ENCODE peak calls at places on chromosomes 4 and X, in five cellular contexts. X is iPS DF 6.9, B is cardiac muscle cell, P is HepG2, O is fibroblast of lung. H is an unnamed sample.

GRCh38 chr4:38076153-38076669 is 116.0 kb downstream of the PTTG2 start:
- DNase-seq in X (no peak), B (no peak), P (no peak), O (no peak), H (no peak)

GRCh38 chr4:15355464-15355863 is 72.4 kb upstream of the C1QTNF7 start:
- DNase-seq in X (no peak), B (no peak), P (no peak), O (no peak), H (no peak)

GRCh38 chr4:42458686-42459085 is 61.4 kb downstream of the SHISA3 start:
- DNase-seq in X (no peak), B (no peak), P (no peak), O (no peak), H (no peak)

GRCh38 chr4:14348506-14348905 is 653.8 kb upstream of the CPEB2 start:
- DNase-seq in X (no peak), B (no peak), P (no peak), O (peak; percentile 15), H (no peak)

GRCh38 chr4:124111922-124112321 is 600.6 kb downstream of the ANKRD50 start:
- DNase-seq in X (peak; percentile 22), B (peak; percentile 79), P (peak; percentile 55), O (peak; percentile 88), H (peak; percentile 25)

GRCh38 chr4:181659202-181659601 is 584.0 kb upstream of the TENM3 start:
- DNase-seq in X (no peak), B (no peak), P (no peak), O (peak; percentile 47), H (peak; percentile 10)

GRCh38 chr4:52253025-52253424 is 201.9 kb downstream of the SPATA18 start:
- DNase-seq in X (no peak), B (no peak), P (no peak), O (no peak), H (no peak)

GRCh38 chrX:11837437-11837836 is 79.4 kb downstream of the MSL3 start:
- DNase-seq in X (no peak), B (no peak), P (no peak), O (no peak), H (no peak)

GRCh38 chr4:122584517-122584916 is 36.3 kb downstream of the IL21 start:
- DNase-seq in X (no peak), B (no peak), P (no peak), O (peak; percentile 78), H (no peak)

GRCh38 chrX:103343105-103343504 is 13.1 kb downstream of the TCEAL7 start:
- DNase-seq in X (no peak), B (peak; percentile 69), P (no peak), O (peak; percentile 65), H (peak; percentile 25)

GRCh38 chr4:169030575-169030982 is 20.5 kb upstream of the CBR4 start:
- DNase-seq in X (no peak), B (no peak), P (peak; percentile 35), O (peak; percentile 44), H (no peak)

GRCh38 chr4:147678796-147679549 is 5.0 kb downstream of the PRMT9 start:
- DNase-seq in X (peak; percentile 39), B (peak; percentile 7), P (peak; percentile 22), O (peak; percentile 68), H (peak; percentile 3)

DNA sequence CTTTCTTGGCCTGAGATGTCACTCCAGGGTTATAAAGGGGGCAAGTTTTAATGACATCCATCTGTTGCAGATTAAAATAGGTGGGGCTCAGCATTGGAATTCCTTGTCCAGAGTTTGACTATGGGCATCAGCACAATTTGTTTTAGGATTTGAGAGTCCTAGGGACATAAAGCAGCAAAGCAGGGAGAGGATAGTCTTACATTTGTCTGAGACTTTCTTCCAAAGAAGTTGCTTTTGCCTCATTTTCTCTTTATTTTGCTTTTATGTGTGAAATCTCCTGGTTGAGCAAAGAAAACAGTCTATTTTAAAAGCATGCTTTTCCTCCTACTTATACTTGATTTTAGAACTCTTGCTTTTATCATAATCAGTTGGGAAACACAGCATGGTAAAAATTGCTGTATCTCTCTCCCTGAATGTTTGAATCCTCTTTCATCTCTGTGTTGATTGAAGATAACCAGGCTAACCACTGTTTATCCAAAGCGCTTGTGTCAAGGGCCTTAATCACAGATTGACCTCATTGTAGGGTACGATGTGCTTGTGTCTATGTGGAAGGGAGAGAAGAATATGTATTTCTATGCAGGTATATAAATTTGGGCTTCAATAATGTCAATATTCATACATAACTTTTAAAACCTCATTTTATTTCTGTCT is 121.5 kb downstream of the ANK2 start:
- DNase-seq in X (no peak), B (peak; percentile 38), P (peak; percentile 81), O (no peak), H (no peak)
- H3K4me3 ChIP-seq in X (no peak overlapping the region), B (no peak overlapping the region), P (no peak overlapping the region), O (no peak overlapping the region), H (no peak overlapping the region)

DNA sequence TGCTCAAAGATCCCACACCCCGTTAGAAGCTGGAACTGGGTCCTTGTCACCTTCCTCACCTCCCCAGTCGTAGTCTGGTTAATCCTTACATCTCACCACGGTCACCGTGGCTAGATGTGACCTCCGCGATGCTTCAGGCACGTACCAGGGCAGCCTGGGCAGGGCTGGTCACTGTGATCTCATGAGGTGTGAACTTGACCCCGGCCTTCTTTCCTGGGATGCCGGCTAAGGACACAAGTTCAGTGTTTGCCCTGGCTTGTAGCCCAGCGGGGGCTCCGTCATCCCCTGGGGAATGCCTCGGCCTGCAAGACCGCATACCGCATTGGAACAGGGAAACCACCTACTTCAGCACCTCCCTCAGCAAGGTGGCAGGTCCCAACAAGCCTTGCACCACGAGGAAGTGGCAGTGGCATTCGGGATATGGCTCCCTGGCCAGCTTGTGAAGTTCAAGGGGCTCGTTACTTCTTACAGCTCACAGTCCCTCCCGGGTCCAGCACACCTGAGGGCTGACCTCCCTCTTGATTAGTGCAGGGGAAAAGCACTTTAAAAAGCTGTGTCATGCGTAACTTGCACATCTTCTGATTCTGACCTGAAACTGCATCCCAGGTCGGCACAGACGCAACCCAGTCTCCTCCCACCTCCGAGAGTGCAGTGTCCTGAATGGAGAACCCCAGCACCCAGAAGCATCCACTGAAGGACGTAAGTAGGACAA is 25.9 kb downstream of the NOP14 start:
- DNase-seq in X (no peak), B (no peak), P (peak; percentile 91), O (no peak), H (no peak)
- H3K27ac ChIP-seq in X (no peak overlapping the region), B (no peak overlapping the region), P (peak overlapping the region; percentile 35), O (no peak overlapping the region), H (no peak overlapping the region)

DNA sequence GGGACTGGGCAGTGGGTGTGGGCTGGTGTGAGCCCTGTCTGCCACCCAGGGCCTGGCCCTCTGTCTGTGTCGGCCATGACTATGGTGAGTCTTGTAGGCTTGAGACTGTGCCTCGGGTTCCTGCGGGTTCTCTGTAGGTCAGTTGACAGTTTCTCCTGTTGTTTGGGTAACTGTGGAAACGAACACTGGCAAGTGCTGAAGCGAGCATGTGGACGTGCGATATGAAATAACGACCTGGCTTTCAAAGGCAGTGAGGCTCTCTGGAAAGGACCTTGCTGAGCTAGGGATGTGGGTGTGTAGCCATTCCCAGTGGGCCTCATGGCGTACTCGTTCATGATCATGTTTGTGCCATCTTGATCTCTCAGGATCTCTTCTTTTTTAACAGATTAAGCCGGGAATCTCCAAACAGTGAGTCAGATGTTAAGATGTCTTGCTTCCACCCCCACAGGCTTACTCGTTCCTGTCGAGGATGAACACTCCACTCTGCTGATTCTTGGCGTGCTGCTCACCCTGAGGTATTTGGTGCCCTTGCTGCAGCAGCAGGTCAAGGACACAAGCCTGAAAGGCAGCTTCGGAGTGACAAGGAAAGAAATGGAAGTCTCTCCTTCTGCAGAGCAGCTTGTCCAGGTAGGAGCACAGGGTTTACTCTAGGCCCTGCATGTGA is 41.3 kb downstream of the HTT start:
- DNase-seq in X (no peak), B (no peak), P (no peak), O (no peak), H (no peak)
- H3K4me1 ChIP-seq in X (no peaks in the 10 kb centered on the region), B (no peaks in the 10 kb centered on the region), P (peaks cover 10% of the 10 kb centered on the region), O (peaks cover 3% of the 10 kb centered on the region), H (no peaks in the 10 kb centered on the region)

GRCh38 chrX:115563633-115564182 is 2.7 kb downstream of the PLS3 start:
- DNase-seq in X (no peak), B (no peak), P (no peak), O (no peak), H (no peak)

GRCh38 chrX:115562492-115562872 is 1.5 kb downstream of the PLS3 start:
- DNase-seq in X (no peak), B (peak; percentile 74), P (peak; percentile 13), O (peak; percentile 58), H (no peak)

GRCh38 chrX:115561605-115562491 is 874 bp downstream of the PLS3 start:
- DNase-seq in X (no peak), B (peak; percentile 77), P (peak; percentile 4), O (peak; percentile 55), H (peak; percentile 29)

GRCh38 chrX:115565888-115566287 is 4.9 kb downstream of the PLS3 start:
- DNase-seq in X (no peak), B (no peak), P (no peak), O (no peak), H (no peak)

GRCh38 chrX:115564243-115564642 is 3.3 kb downstream of the PLS3 start:
- DNase-seq in X (no peak), B (no peak), P (peak; percentile 10), O (no peak), H (peak; percentile 22)
- H3K4me3 ChIP-seq in X (no peak overlapping the region), B (no peak overlapping the region), P (no peak overlapping the region), O (peak overlapping the region; percentile 74), H (no peak overlapping the region)

DNA sequence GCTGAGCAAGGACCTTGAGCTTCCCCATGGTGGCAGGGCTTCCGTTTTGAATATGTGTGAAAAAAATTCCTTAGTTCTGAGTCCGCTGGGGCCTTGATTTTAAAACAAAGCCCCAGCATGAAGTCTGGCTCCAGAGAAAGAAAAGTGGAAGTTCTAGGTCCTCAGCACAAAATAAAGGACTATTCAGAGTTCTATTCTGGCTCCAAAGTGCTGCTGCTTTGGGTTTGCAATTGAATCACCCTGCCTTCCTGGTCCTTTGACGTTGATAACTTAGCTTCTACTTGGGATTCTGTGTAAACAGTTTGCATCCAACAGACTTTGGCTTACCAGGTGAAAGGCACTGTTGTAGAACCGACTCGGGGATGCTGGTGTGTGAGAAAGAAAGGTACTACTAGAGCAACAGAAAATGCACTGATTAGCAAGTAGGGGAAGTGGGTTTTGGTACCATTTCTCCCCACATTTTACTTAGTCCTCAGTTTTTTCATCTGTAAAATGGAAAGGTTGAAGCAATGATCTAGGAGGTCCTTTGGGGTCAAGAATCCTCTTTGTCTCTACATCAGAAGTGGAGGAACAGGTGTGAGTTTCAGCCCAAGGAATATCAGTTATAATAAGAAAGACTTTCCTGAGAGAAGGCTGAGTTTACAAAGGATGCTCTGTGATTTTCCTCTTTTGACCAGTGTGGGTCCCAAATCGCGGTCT is 28.4 kb downstream of the IGFBP7 start:
- DNase-seq in X (no peak), B (no peak), P (no peak), O (no peak), H (no peak)
- H3K27ac ChIP-seq in X (no peak overlapping the region), B (peak overlapping the region; percentile 77), P (no peak overlapping the region), O (peak overlapping the region; percentile 67), H (peak overlapping the region; percentile 48)

GRCh38 chr4:681736-682451 is 7.1 kb downstream of the SLC49A3 start:
- DNase-seq in X (no peak), B (no peak), P (peak; percentile 62), O (no peak), H (peak; percentile 76)
- H3K4me1 ChIP-seq in X (peaks cover 9% of the 10 kb centered on the region), B (peaks cover 7% of the 10 kb centered on the region), P (peaks cover 87% of the 10 kb centered on the region), O (peaks cover under 1% of the 10 kb centered on the region), H (peaks cover 6% of the 10 kb centered on the region)

GRCh38 chrX:153474718-153475117 is 4.3 kb upstream of the HAUS7 start:
- DNase-seq in X (no peak), B (no peak), P (no peak), O (peak; percentile 41), H (peak; percentile 1)
- H3K4me3 ChIP-seq in X (no peak overlapping the region), B (no peak overlapping the region), P (no peak overlapping the region), O (peak overlapping the region; percentile 14), H (peak overlapping the region; percentile 32)